ENCODE peak calls at places on chromosomes 7 and 10, in five cellular contexts. Q, E, C, F and K are unnamed samples.

GRCh38 chr10:106795619-106796018 is 368.9 kb downstream of the SORCS1 start:
- DNase-seq in F (peak; percentile 41), C (peak; percentile 17), Q (no peak), E (peak; percentile 6), K (no peak)

GRCh38 chr10:112546474-112546873 is 99.5 kb downstream of the VTI1A start:
- DNase-seq in E (no peak), Q (no peak), C (no peak), F (no peak), K (no peak)

GRCh38 chr10:62560207-62560819 is 186.1 kb downstream of the ZNF365 start:
- DNase-seq in F (no peak), Q (no peak), C (peak; percentile 89), E (peak; percentile 85), K (peak; percentile 76)

GRCh38 chr7:149748223-149748874 is 25.0 kb downstream of the ZNF467 start:
- DNase-seq in Q (no peak), C (no peak), F (no peak), E (peak; percentile 40), K (no peak)

GRCh38 chr7:136105191-136105590 is 128.0 kb upstream of the MTPN start:
- DNase-seq in C (no peak), F (no peak), Q (no peak), E (no peak), K (no peak)

GRCh38 chr10:114412907-114413386 is 8.6 kb upstream of the AFAP1L2 start:
- DNase-seq in C (peak; percentile 6), F (no peak), E (peak; percentile 80), Q (no peak), K (no peak)

GRCh38 chr7:151249732-151250072 is 1.2 kb upstream of the SMARCD3 start:
- DNase-seq in F (no peak), C (peak; percentile 66), Q (no peak), E (peak; percentile 77), K (no peak)

GRCh38 chr7:114062810-114063209 is 144.0 kb upstream of the PPP1R3A start:
- DNase-seq in Q (no peak), C (no peak), F (no peak), E (no peak), K (no peak)

GRCh38 chr7:80686576-80686975 is 48.1 kb downstream of the CD36 start:
- DNase-seq in Q (no peak), C (peak; percentile 80), F (no peak), E (peak; percentile 54), K (no peak)

GRCh38 chr10:22750131-22750530 is 35.8 kb upstream of the PIP4K2A start:
- DNase-seq in F (no peak), Q (no peak), E (peak; percentile 41), C (peak; percentile 20), K (no peak)

GRCh38 chr7:23254051-23254681 is 7.6 kb downstream of the GPNMB start:
- DNase-seq in F (no peak), E (no peak), Q (no peak), C (no peak), K (no peak)

GRCh38 chr10:61757525-61758397 is 95.0 kb downstream of the CABCOCO1 start:
- DNase-seq in Q (no peak), C (peak; percentile 83), E (peak; percentile 73), F (no peak), K (peak; percentile 66)

GRCh38 chr7:149495785-149496641 is 1.6 kb downstream of the ZNF746 start:
- DNase-seq in C (peak; percentile 88), E (peak; percentile 88), Q (no peak), F (no peak), K (peak; percentile 58)

GRCh38 chr7:92968502-92968901 is 132.1 kb upstream of the CDK6 start:
- DNase-seq in Q (no peak), C (no peak), E (no peak), F (no peak), K (no peak)

GRCh38 chr7:45001826-45002225 is 1.8 kb downstream of the CCM2 start:
- DNase-seq in E (no peak), C (no peak), Q (no peak), F (no peak), K (no peak)

GRCh38 chr7:129779602-129780256 is 168.2 kb downstream of the NRF1 start:
- DNase-seq in F (no peak), Q (peak; percentile 91), E (no peak), C (no peak), K (no peak)

GRCh38 chr7:30369879-30370278 is 85.5 kb downstream of the ZNRF2 start:
- DNase-seq in F (no peak), Q (no peak), C (peak; percentile 13), E (no peak), K (no peak)

GRCh38 chr10:99711129-99711719 is 20.7 kb downstream of the COX15 start:
- DNase-seq in C (peak; percentile 84), F (peak; percentile 16), E (peak; percentile 77), Q (no peak), K (no peak)

GRCh38 chr10:137031-137430 is 1.8 kb downstream of the ZMYND11 start:
- DNase-seq in C (peak; percentile 52), E (peak; percentile 20), F (no peak), Q (no peak), K (no peak)

GRCh38 chr7:90645784-90646183 is 49.7 kb downstream of the CDK14 start:
- DNase-seq in F (no peak), C (no peak), E (peak; percentile 42), Q (no peak), K (no peak)

GRCh38 chr7:80124870-80125269 is 9.8 kb upstream of the GNAI1 start:
- DNase-seq in C (no peak), F (no peak), E (no peak), Q (no peak), K (no peak)

GRCh38 chr10:122344741-122345258 is 29.7 kb upstream of the PLEKHA1 start:
- DNase-seq in F (no peak), C (peak; percentile 65), E (peak; percentile 30), Q (no peak), K (no peak)

GRCh38 chr10:67666416-67667043 is 29.5 kb downstream of the CTNNA3 start:
- DNase-seq in E (peak; percentile 55), F (no peak), Q (no peak), C (peak; percentile 14), K (no peak)

GRCh38 chr7:44177570-44178131 is 11.6 kb downstream of the GCK start:
- DNase-seq in C (peak; percentile 65), F (no peak), E (peak; percentile 18), Q (peak; percentile 51), K (no peak)

GRCh38 chr10:62185914-62186692 is 82.5 kb downstream of the RTKN2 start:
- DNase-seq in Q (no peak), F (no peak), E (no peak), C (no peak), K (no peak)

GRCh38 chr10:125551247-125551646 is 131.7 kb downstream of the TEX36 start:
- DNase-seq in F (no peak), C (no peak), E (no peak), Q (no peak), K (no peak)

GRCh38 chr7:69717221-69717620 is 118.9 kb downstream of the AUTS2 start:
- DNase-seq in E (no peak), Q (no peak), F (no peak), C (no peak), K (no peak)

GRCh38 chr10:131838921-131839320 is 61.9 kb upstream of the PPP2R2D start:
- DNase-seq in C (no peak), Q (peak; percentile 48), E (no peak), F (no peak), K (no peak)

GRCh38 chr10:130020651-130021372 is 56.7 kb upstream of the EBF3 start:
- DNase-seq in Q (peak; percentile 61), E (peak; percentile 14), C (peak; percentile 58), F (no peak), K (no peak)

GRCh38 chr10:128609460-128609859 is 483.2 kb upstream of the MKI67 start:
- DNase-seq in F (no peak), C (no peak), Q (no peak), E (no peak), K (no peak)

GRCh38 chr10:78046711-78047269 is 13.1 kb downstream of the RPS24 start:
- DNase-seq in F (no peak), E (no peak), Q (no peak), C (no peak), K (no peak)

DNA sequence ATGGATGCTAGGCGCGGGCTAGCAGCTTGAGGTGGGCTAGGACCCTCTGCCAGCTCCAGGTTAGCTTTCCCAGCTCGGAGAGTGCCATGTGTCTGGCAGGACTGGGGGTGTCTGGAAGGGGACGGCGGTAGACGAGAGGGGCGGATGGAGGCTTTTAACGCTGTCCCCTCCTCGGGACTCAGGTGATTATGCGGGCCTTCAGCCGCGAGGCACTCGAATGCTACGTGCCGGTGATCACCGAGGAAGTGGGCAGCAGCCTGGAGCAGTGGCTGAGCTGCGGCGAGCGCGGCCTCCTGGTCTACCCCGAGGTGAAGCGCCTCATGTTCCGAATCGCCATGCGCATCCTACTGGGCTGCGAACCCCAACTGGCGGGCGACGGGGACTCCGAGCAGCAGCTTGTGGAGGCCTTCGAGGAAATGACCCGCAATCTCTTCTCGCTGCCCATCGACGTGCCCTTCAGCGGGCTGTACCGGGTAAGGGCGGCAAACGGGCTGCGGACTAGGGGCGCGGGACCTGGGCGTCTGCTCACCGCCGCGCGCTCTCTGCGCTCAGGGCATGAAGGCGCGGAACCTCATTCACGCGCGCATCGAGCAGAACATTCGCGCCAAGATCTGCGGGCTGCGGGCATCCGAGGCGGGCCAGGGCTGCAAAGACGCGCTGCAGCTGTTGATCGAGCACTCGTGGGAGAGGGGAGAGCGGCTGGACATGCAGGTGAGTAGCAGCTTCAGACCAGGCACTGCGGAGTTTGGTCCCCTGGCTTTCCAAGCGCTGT is 1.1 kb downstream of the CYP26A1 start:
- DNase-seq in Q (no peak), F (no peak), E (no peak), C (peak; percentile 20), K (no peak)
- H3K4me3 ChIP-seq in Q (no peak overlapping the region), F (peak overlapping the region; percentile 38), E (peak overlapping the region; percentile 54), C (no peak overlapping the region), K (no peak overlapping the region)

GRCh38 chr10:119677904-119678755 is 26.9 kb downstream of the BAG3 start:
- DNase-seq in E (no peak), Q (no peak), C (peak; percentile 50), F (no peak), K (no peak)

GRCh38 chr10:119680050-119680449 is 28.9 kb downstream of the BAG3 start:
- DNase-seq in E (peak; percentile 82), Q (no peak), C (peak; percentile 85), F (no peak), K (no peak)

GRCh38 chr10:119679480-119679829 is 28.3 kb downstream of the BAG3 start:
- DNase-seq in E (no peak), C (no peak), F (no peak), Q (no peak), K (no peak)

GRCh38 chr10:119677126-119677525 is 25.9 kb downstream of the BAG3 start:
- DNase-seq in Q (no peak), C (no peak), F (no peak), E (no peak), K (no peak)

GRCh38 chr10:119680668-119681070 is 29.5 kb downstream of the BAG3 start:
- DNase-seq in F (no peak), Q (no peak), E (no peak), C (peak; percentile 41), K (no peak)
- H3K4me3 ChIP-seq in F (no peak overlapping the region), Q (no peak overlapping the region), E (no peak overlapping the region), C (no peak overlapping the region), K (no peak overlapping the region)

DNA sequence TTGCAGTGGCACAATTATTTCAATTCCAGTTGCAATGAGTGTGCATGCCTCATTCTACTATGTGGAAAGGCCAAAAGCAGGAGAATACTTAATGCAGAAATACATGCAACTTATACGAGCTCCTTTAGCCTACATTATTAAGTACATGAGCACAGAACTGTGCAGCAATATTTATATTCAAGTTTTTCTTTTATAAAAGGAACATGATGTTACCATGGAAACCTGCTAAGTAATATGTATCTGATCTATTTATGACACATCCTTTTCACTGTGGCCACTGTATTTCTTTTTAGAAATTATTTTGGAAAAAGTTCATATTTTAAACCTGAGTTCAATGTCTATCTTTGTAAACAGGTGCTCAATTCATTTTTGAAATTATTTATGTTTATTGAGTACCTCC is 88.9 kb downstream of the ELAPOR2 start:
- DNase-seq in F (no peak), E (no peak), C (no peak), Q (no peak), K (no peak)
- H3K4me3 ChIP-seq in F (no peak overlapping the region), E (no peak overlapping the region), C (no peak overlapping the region), Q (no peak overlapping the region), K (no peak overlapping the region)

GRCh38 chr7:137998250-137998649 is 3.6 kb downstream of the CREB3L2 start:
- DNase-seq in F (no peak), Q (no peak), E (no peak), C (no peak), K (no peak)
- H3K4me3 ChIP-seq in F (no peak overlapping the region), Q (no peak overlapping the region), E (no peak overlapping the region), C (peak overlapping the region; percentile 14), K (no peak overlapping the region)